ENCODE peak calls at places on chromosomes 1 and 21, in five cellular contexts. I, M, N, T and L are unnamed samples.

GRCh38 chr1:182227864-182228547 is 163.6 kb downstream of the GLUL start:
- DNase-seq in I (no peak), M (no peak), N (no peak), T (no peak), L (no peak)

GRCh38 chr1:41174170-41174569 is 67.9 kb downstream of the SCMH1 start:
- DNase-seq in T (no peak), N (no peak), M (no peak), I (no peak), L (no peak)

GRCh38 chr21:46111193-46111571 is 13.3 kb downstream of the COL6A2 start:
- DNase-seq in I (peak; percentile 32), T (peak; percentile 22), M (no peak), N (no peak), L (no peak)

GRCh38 chr1:108877324-108877812 is 583 bp downstream of the GPSM2 start:
- DNase-seq in T (no peak), N (no peak), M (peak; percentile 19), I (no peak), L (peak; percentile 32)

GRCh38 chr1:54493608-54494007 is 54.4 kb upstream of the ACOT11 start:
- DNase-seq in N (no peak), M (no peak), I (no peak), T (no peak), L (no peak)

GRCh38 chr1:203915811-203916210 is 54.4 kb downstream of the SNRPE start:
- DNase-seq in I (no peak), N (no peak), T (no peak), M (no peak), L (no peak)

GRCh38 chr1:154972517-154973343 is 1.8 kb upstream of the CKS1B start:
- DNase-seq in N (peak; percentile 79), T (peak; percentile 86), M (peak; percentile 92), I (peak; percentile 98), L (peak; percentile 80)

GRCh38 chr21:16678479-16678878 is 834.4 kb upstream of the CXADR start:
- DNase-seq in I (no peak), N (no peak), M (no peak), T (no peak), L (no peak)

GRCh38 chr1:234018816-234019215 is 114.3 kb downstream of the SLC35F3 start:
- DNase-seq in N (no peak), I (no peak), M (no peak), T (no peak), L (no peak)

GRCh38 chr1:16375521-16376359 is 8.7 kb downstream of the SZRD1 start:
- DNase-seq in I (peak; percentile 95), N (no peak), M (no peak), T (no peak), L (no peak)

GRCh38 chr1:244234009-244234643 is 183.0 kb downstream of the ZBTB18 start:
- DNase-seq in T (no peak), I (no peak), M (no peak), N (no peak), L (peak; percentile 84)

GRCh38 chr1:180157576-180158057 is 2.9 kb downstream of the QSOX1 start:
- DNase-seq in N (peak; percentile 63), T (no peak), I (no peak), M (peak; percentile 69), L (no peak)

GRCh38 chr1:200512191-200512590 is 102.4 kb upstream of the ZNF281 start:
- DNase-seq in M (no peak), I (peak; percentile 51), T (no peak), N (no peak), L (no peak)

GRCh38 chr21:38740131-38740530 is 65.6 kb upstream of the ETS2 start:
- DNase-seq in I (no peak), N (no peak), M (no peak), T (no peak), L (no peak)

GRCh38 chr1:165449121-165449520 is 4.2 kb upstream of the RXRG start:
- DNase-seq in I (no peak), M (no peak), N (no peak), T (no peak), L (no peak)

GRCh38 chr1:85612704-85613361 is 32.3 kb downstream of the CCN1 start:
- DNase-seq in M (peak; percentile 71), T (no peak), N (no peak), I (peak; percentile 83), L (peak; percentile 50)

GRCh38 chr1:112618114-112618720 is 724 bp downstream of the ST7L start:
- DNase-seq in M (peak; percentile 17), N (no peak), I (no peak), T (no peak), L (no peak)

GRCh38 chr1:231926340-231926739 is 299.8 kb downstream of the DISC1 start:
- DNase-seq in T (no peak), I (no peak), M (no peak), N (no peak), L (no peak)

GRCh38 chr1:225824522-225824921 is 14.6 kb downstream of the EPHX1 start:
- DNase-seq in I (no peak), N (no peak), M (no peak), T (no peak), L (peak; percentile 77)

GRCh38 chr1:10105484-10105883 is 72.7 kb downstream of the UBE4B start:
- DNase-seq in T (no peak), M (no peak), N (no peak), I (no peak), L (no peak)

GRCh38 chr1:98964198-98964597 is 40.5 kb downstream of the PLPPR5 start:
- DNase-seq in T (no peak), M (no peak), N (no peak), I (no peak), L (peak; percentile 1)

GRCh38 chr21:31248598-31248997 is 95.5 kb downstream of the TIAM1 start:
- DNase-seq in T (no peak), M (no peak), N (no peak), I (peak; percentile 51), L (no peak)

GRCh38 chr1:71357708-71358107 is 276.9 kb upstream of the ZRANB2 start:
- DNase-seq in I (no peak), T (no peak), M (no peak), N (no peak), L (peak; percentile 18)

GRCh38 chr1:38677756-38678155 is 181.8 kb downstream of the RRAGC start:
- DNase-seq in T (no peak), I (peak; percentile 21), M (no peak), N (no peak), L (no peak)

GRCh38 chr1:94282143-94282711 is 44.8 kb upstream of the ARHGAP29 start:
- DNase-seq in I (no peak), N (no peak), T (no peak), M (no peak), L (no peak)

GRCh38 chr1:112674986-112675727 is 698 bp downstream of the MOV10 start:
- DNase-seq in M (peak; percentile 77), I (peak; percentile 59), N (peak; percentile 61), T (no peak), L (peak; percentile 88)

GRCh38 chr1:81802601-81803422 is 2.1 kb downstream of the ADGRL2 start:
- DNase-seq in T (peak; percentile 64), I (peak; percentile 43), M (peak; percentile 85), N (peak; percentile 56), L (peak; percentile 65)

DNA sequence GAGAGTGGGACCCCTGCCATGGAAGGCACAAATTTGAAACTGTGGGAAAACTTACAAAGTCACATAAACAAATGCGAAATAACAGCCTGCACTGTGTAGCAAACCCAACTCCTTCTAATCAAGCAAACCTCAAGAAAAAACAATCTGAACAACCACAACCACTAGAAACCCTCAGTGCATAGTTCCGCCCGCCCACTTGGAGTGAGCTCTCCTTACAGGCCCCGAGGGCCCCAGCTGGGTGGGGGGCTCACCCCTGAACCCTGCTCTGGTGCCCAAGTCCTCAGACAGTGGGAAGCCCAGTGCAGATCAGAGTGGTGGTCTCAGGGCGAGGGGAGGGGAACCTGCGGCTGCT is 937 bp upstream of the MXRA8 start:
- DNase-seq in M (no peak), T (no peak), N (no peak), I (no peak), L (no peak)
- H3K4me3 ChIP-seq in M (no peak overlapping the region), T (no peak overlapping the region), N (no peak overlapping the region), I (no peak overlapping the region), L (no peak overlapping the region)

DNA sequence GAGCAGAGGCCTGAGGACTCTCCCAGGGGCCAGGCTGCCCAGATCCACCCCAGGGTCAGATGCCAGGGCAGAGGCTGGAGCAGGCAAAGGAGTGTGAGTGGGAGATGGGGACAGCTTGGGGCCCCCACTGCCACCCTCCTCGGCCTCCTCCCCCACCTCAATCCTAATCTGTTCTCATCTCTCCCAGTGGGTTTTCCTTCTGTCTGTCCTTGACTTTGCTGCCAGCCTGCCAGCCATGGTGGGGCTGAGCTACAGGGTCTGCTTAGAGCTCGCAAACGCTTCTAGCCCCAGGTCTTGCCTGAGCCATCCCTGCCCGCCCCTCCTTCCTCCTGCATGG is 65.3 kb downstream of the MEGF6 start:
- DNase-seq in T (no peak), N (no peak), I (no peak), M (no peak), L (peak; percentile 69)
- H3K27me3 ChIP-seq in T (no peaks in the 10 kb centered on the region), N (no peaks in the 10 kb centered on the region), I (no peaks in the 10 kb centered on the region), M (no peaks in the 10 kb centered on the region), L (no peaks in the 10 kb centered on the region)

GRCh38 chr1:31801450-31801849 is 14.4 kb downstream of the SPOCD1 start:
- DNase-seq in N (no peak), T (peak; percentile 16), M (no peak), I (peak; percentile 10), L (peak; percentile 42)

GRCh38 chr1:31800677-31800967 is 15.2 kb downstream of the SPOCD1 start:
- DNase-seq in T (no peak), N (no peak), M (no peak), I (no peak), L (no peak)

GRCh38 chr1:31804098-31804497 is 11.7 kb downstream of the SPOCD1 start:
- DNase-seq in M (no peak), T (no peak), I (no peak), N (no peak), L (no peak)

GRCh38 chr1:31803610-31804009 is 12.2 kb downstream of the SPOCD1 start:
- DNase-seq in T (no peak), N (no peak), M (no peak), I (no peak), L (no peak)

GRCh38 chr1:31802190-31803150 is 13.4 kb downstream of the SPOCD1 start:
- DNase-seq in I (peak; percentile 28), M (no peak), T (no peak), N (no peak), L (no peak)
- H3K4me3 ChIP-seq in I (peak overlapping the region; percentile 31), M (no peak overlapping the region), T (no peak overlapping the region), N (no peak overlapping the region), L (no peak overlapping the region)

GRCh38 chr1:5820026-5820421 is 172.2 kb downstream of the NPHP4 start:
- DNase-seq in N (no peak), M (no peak), I (no peak), T (no peak), L (no peak)
- H3K27me3 ChIP-seq in N (no peaks in the 10 kb centered on the region), M (no peaks in the 10 kb centered on the region), I (no peaks in the 10 kb centered on the region), T (no peaks in the 10 kb centered on the region), L (peaks cover 2% of the 10 kb centered on the region)

DNA sequence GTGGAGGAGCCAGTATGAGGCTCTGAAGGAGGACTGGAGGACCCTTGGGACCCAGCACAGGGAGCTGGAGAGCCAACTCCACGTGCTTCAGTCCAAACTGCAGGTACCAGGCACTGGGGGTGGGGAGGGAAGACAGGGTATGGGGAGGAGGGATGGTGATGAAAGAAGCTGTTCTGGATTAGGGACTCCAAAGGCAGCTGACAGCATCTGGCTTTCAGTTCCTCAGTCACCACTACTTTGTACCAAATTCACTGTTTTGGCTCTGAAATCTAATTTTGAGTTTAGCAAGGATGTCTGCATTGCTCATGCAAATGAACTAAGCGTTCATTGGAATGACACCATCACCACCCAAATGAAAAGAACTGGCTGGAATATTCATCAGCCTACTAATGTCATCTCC is 8.7 kb downstream of the C1orf74 start:
- DNase-seq in M (no peak), T (no peak), N (no peak), I (no peak), L (no peak)
- H3K4me3 ChIP-seq in M (no peak overlapping the region), T (no peak overlapping the region), N (no peak overlapping the region), I (no peak overlapping the region), L (no peak overlapping the region)